ENCODE peak calls at places on chromosome 11, in four cellular contexts. C is HCT116, W is K562, G is HepG2. P is an unnamed sample.

GRCh38 chr11:19829109-19829790 is 116.6 kb downstream of the NAV2 start:
- DNase-seq in C (no peak), W (no peak), G (no peak), P (no peak)

GRCh38 chr11:118436639-118437045 is 350 bp downstream of the KMT2A start:
- DNase-seq in C (no peak), W (peak; percentile 43), G (no peak), P (no peak)

GRCh38 chr11:6650980-6651379 is 4.6 kb downstream of the DCHS1 start:
- DNase-seq in C (no peak), W (peak; percentile 82), G (no peak), P (no peak)

GRCh38 chr11:64086263-64086938 is 50.7 kb downstream of the FLRT1 start:
- DNase-seq in C (no peak), W (no peak), G (no peak), P (no peak)

GRCh38 chr11:64444838-64445441 is 86.0 kb downstream of the RPS6KA4 start:
- DNase-seq in C (peak; percentile 16), W (peak; percentile 47), G (no peak), P (no peak)

GRCh38 chr11:27716216-27716615 is 16.0 kb upstream of the BDNF start:
- DNase-seq in C (no peak), W (no peak), G (no peak), P (no peak)

GRCh38 chr11:31625868-31626267 is 116.3 kb downstream of the ELP4 start:
- DNase-seq in C (no peak), W (no peak), G (no peak), P (no peak)

GRCh38 chr11:106794058-106794457 is 224.2 kb downstream of the GUCY1A2 start:
- DNase-seq in C (no peak), W (no peak), G (no peak), P (no peak)

GRCh38 chr11:40219401-40219800 is 1240.1 kb downstream of the LRRC4C start:
- DNase-seq in C (no peak), W (no peak), G (no peak), P (no peak)

GRCh38 chr11:94201004-94201465 is 72.4 kb downstream of the PANX1 start:
- DNase-seq in C (no peak), W (no peak), G (peak; percentile 94), P (no peak)

GRCh38 chr11:12585861-12586260 is 88.4 kb upstream of the TEAD1 start:
- DNase-seq in C (no peak), W (no peak), G (no peak), P (no peak)

GRCh38 chr11:46381836-46382643 is 571 bp downstream of the MDK start:
- DNase-seq in C (no peak), W (peak; percentile 62), G (no peak), P (no peak)

GRCh38 chr11:126636911-126637799 is 281.7 kb downstream of the ST3GAL4 start:
- DNase-seq in C (no peak), W (no peak), G (no peak), P (no peak)

GRCh38 chr11:61004841-61005240 is 33.4 kb downstream of the CD6 start:
- DNase-seq in C (no peak), W (no peak), G (no peak), P (no peak)

GRCh38 chr11:33062137-33062536 is 22.8 kb downstream of the TCP11L1 start:
- DNase-seq in C (no peak), W (no peak), G (no peak), P (no peak)

GRCh38 chr11:126840201-126840886 is 160.2 kb downstream of the KIRREL3 start:
- DNase-seq in C (no peak), W (no peak), G (no peak), P (no peak)

GRCh38 chr11:3225826-3226750 is 6.1 kb downstream of the MRGPRE start:
- DNase-seq in C (no peak), W (no peak), G (no peak), P (no peak)

GRCh38 chr11:925496-926301 is at the start of gene AP2A2:
- DNase-seq in C (peak; percentile 62), W (peak; percentile 93), G (peak; percentile 58), P (no peak)

GRCh38 chr11:77082838-77083552 is 16.2 kb downstream of the CAPN5 start:
- DNase-seq in C (no peak), W (no peak), G (no peak), P (no peak)

GRCh38 chr11:128701086-128701485 is 7.2 kb downstream of the FLI1 start:
- DNase-seq in C (no peak), W (no peak), G (no peak), P (no peak)
- TF ChIP-seq TCF7L2 in C (no peak), W (no peak), G (no peak), P (no peak)

GRCh38 chr11:109426442-109426841 is 4.5 kb downstream of the C11orf87 start:
- DNase-seq in C (no peak), W (no peak), G (no peak), P (no peak)
- TF ChIP-seq TCF7L2 in C (no peak), W (no peak), G (no peak), P (no peak)

GRCh38 chr11:119616586-119617342 is 112.2 kb downstream of the NECTIN1 start:
- DNase-seq in C (no peak), W (no peak), G (no peak), P (no peak)

GRCh38 chr11:119617343-119617713 is 111.7 kb downstream of the NECTIN1 start:
- DNase-seq in C (no peak), W (no peak), G (no peak), P (no peak)

GRCh38 chr11:119619665-119620064 is 109.3 kb downstream of the NECTIN1 start:
- DNase-seq in C (no peak), W (no peak), G (no peak), P (no peak)

GRCh38 chr11:119615879-119616190 is 113.2 kb downstream of the NECTIN1 start:
- DNase-seq in C (no peak), W (no peak), G (no peak), P (no peak)

DNA sequence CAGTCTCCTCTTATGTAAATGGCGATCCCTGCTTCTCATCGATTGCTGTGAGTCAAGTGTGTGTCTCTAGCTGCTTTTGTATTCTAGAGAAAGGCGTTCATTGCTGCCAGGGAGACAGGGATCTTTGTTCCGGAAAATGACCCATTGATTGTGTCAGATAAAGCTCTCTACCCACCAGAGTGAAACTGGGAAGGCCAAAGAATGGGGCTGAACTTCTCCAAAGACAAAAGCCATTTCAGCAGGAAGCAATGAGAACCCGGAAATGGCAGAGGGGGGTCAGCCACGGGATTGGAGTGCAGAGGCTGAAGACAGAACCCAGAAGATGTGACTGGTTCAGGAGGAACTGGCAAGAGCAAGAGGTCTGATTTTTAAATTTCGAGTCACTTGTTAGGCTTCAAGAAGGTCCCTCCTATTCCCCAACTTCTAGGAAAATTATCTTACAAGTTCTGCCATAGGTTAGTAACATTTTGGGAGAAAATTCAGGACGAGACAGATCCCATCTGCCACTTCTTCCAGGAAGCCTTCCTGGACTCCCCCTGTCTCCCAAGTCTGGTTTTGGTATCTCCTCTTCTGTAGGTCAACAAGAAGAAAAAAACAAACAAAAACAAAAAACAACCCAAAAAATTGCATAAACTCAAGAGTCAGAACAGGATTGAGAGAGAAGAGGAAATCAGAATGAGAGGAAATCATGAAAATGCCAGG is 110.6 kb downstream of the NECTIN1 start:
- DNase-seq in C (no peak), W (no peak), G (peak; percentile 16), P (no peak)
- TF ChIP-seq TCF7L2 in C (no peak), W (no peak), G (no peak), P (no peak)

DNA sequence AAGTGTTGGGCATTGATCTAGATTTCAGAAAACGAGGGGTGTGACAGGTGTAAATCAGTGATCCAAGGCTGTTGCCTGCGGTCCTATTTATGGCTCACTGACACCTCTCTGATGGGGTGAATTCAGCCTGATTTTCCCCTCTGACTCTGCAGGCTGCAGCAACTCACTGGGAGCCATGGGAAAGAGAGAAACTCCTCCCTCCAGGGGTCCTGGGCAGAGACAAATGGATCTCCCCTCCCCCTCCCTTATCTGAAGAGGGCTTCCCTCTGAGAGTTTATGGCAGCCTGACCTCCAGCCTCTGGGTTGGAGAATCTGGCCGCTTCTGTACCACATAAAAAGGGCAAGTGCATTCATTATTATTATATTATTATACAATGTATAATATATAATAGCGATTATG is 1.8 kb upstream of the PKNOX2 start:
- DNase-seq in C (no peak), W (no peak), G (no peak), P (no peak)
- TF ChIP-seq TCF7L2 in C (no peak), W (no peak), G (no peak), P (no peak)

DNA sequence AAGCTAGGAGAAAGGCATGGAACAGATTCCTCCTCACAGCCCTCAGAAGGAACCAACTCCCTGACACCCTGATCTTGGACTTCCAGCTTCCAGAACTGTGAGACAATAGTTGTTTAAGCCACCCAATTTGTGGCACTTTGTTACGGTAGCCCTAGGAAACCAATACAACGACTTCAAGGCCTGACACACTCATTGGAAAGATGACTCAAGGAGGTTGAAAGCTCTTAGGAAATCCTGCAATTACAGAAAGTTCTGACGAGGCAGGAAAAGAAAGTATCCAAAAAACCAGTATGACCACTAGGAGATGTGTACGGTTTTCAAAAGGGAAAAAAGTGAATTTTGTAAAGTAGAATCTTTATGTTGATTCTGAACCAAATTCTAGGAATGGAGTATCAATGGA is 161.4 kb downstream of the SWAP70 start:
- DNase-seq in C (no peak), W (no peak), G (no peak), P (no peak)
- TF ChIP-seq TCF7L2 in C (no peak), W (no peak), G (no peak), P (no peak)

GRCh38 chr11:69533296-69534165 is 52.1 kb downstream of the LINC01488 start:
- DNase-seq in C (no peak), W (no peak), G (no peak), P (no peak)

GRCh38 chr11:69531071-69531716 is 49.7 kb downstream of the LINC01488 start:
- DNase-seq in C (no peak), W (no peak), G (no peak), P (no peak)

GRCh38 chr11:69529001-69529400 is 47.5 kb downstream of the LINC01488 start:
- DNase-seq in C (no peak), W (no peak), G (no peak), P (no peak)

GRCh38 chr11:69531717-69532088 is 50.2 kb downstream of the LINC01488 start:
- DNase-seq in C (no peak), W (no peak), G (no peak), P (no peak)

DNA sequence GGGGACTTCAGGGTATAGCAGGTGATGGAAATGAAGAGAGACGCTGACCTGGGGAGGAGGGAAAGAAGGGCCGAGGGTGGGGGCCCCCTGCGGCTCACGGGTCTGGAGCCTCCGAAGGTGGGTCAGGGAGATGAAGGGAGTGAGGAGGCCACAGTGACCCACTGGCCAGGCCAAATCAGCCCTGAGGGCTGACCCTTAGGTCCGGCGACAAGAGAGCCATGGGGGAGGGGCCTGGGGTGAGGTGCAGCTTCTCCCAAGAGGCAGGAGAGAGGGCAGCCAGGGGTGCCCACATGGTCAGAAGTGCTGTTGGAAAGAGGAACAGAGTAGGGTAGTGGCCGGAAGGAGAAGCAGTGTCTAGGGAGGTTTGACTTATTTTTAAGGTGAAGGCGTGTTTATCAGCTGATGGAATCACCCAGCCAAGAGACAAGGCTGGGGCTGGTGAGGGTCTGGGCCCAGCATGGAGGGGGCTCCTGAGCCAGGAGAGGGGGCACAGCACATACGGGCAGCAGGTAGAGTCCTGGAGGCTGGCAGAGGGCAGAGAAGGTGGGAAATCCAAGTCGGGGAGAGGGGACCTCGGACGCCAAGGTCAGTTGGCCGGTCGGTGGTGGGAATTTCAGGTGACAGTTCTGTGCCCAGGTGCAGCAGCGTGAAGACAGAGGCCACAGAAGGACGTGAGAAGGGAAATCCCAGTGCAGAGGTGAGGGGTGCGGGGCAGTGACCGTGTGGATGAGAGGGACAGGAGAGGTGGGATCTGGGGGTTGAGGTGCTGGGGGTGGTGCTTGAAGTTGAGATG is 49.0 kb downstream of the LINC01488 start:
- DNase-seq in C (no peak), W (no peak), G (no peak), P (no peak)
- TF ChIP-seq TCF7L2 in C (no peak), W (no peak), G (no peak), P (no peak)

GRCh38 chr11:68974421-68975194 is 6.2 kb downstream of the MRGPRD start:
- DNase-seq in C (peak; percentile 77), W (peak; percentile 70), G (no peak), P (no peak)
- TF ChIP-seq TCF7L2 in C (no peak), W (no peak), G (no peak), P (no peak)

P was measured in Panc1.